ENCODE peak calls at places on chromosomes 4 and X, in six cellular contexts. One of them, this sample, is unnamed.

GRCh38 chr4:128353791-128354190 is 66.2 kb upstream of the PGRMC2 start:
- DNase-seq in cardiac septum: no peak
- DNase-seq in GM12865: no peak
- DNase-seq in GM03348: no peak
- DNase-seq in ELR: peak
- DNase-seq in breast epithelium: no peak
- DNase-seq in this sample: no peak

GRCh38 chr4:174357321-174357720 is 73.6 kb downstream of the CEP44 start:
- DNase-seq in cardiac septum: no peak
- DNase-seq in GM12865: no peak
- DNase-seq in GM03348: no peak
- DNase-seq in ELR: peak
- DNase-seq in breast epithelium: no peak
- DNase-seq in this sample: no peak

GRCh38 chr4:168560184-168560834 is 63.5 kb downstream of the PALLD start:
- DNase-seq in cardiac septum: no peak
- DNase-seq in GM12865: no peak
- DNase-seq in GM03348: no peak
- DNase-seq in ELR: peak
- DNase-seq in breast epithelium: peak
- DNase-seq in this sample: no peak

GRCh38 chrX:132181364-132181763 is 37.9 kb downstream of the RAP2C start:
- DNase-seq in cardiac septum: no peak
- DNase-seq in GM12865: no peak
- DNase-seq in GM03348: no peak
- DNase-seq in ELR: no peak
- DNase-seq in breast epithelium: peak
- DNase-seq in this sample: no peak

GRCh38 chr4:147312376-147313046 is 168.4 kb upstream of the EDNRA start:
- DNase-seq in cardiac septum: no peak
- DNase-seq in GM12865: no peak
- DNase-seq in GM03348: no peak
- DNase-seq in ELR: no peak
- DNase-seq in breast epithelium: no peak
- DNase-seq in this sample: peak

GRCh38 chr4:127138586-127138985 is 494.2 kb upstream of the INTU start:
- DNase-seq in cardiac septum: no peak
- DNase-seq in GM12865: no peak
- DNase-seq in GM03348: no peak
- DNase-seq in ELR: no peak
- DNase-seq in breast epithelium: no peak
- DNase-seq in this sample: no peak

GRCh38 chrX:153493085-153493484 is 1.7 kb upstream of the BGN start:
- DNase-seq in cardiac septum: no peak
- DNase-seq in GM12865: no peak
- DNase-seq in GM03348: no peak
- DNase-seq in ELR: no peak
- DNase-seq in breast epithelium: no peak
- DNase-seq in this sample: no peak

GRCh38 chr4:129350800-129351199 is 254.8 kb downstream of the C4orf33 start:
- DNase-seq in cardiac septum: no peak
- DNase-seq in GM12865: no peak
- DNase-seq in GM03348: no peak
- DNase-seq in ELR: no peak
- DNase-seq in breast epithelium: peak
- DNase-seq in this sample: no peak

GRCh38 chr4:40962551-40963185 is 212.9 kb downstream of the NSUN7 start:
- DNase-seq in cardiac septum: no peak
- DNase-seq in GM12865: no peak
- DNase-seq in GM03348: no peak
- DNase-seq in ELR: no peak
- DNase-seq in breast epithelium: no peak
- DNase-seq in this sample: peak

GRCh38 chr4:7607156-7607910 is 172.6 kb upstream of the PSAPL1 start:
- DNase-seq in cardiac septum: no peak
- DNase-seq in GM12865: no peak
- DNase-seq in GM03348: peak
- DNase-seq in ELR: no peak
- DNase-seq in breast epithelium: no peak
- DNase-seq in this sample: peak

GRCh38 chrX:15530318-15530717 is 29.7 kb downstream of the BMX start:
- DNase-seq in cardiac septum: no peak
- DNase-seq in GM12865: no peak
- DNase-seq in GM03348: no peak
- DNase-seq in ELR: no peak
- DNase-seq in breast epithelium: no peak
- DNase-seq in this sample: no peak

GRCh38 chr4:118265312-118266144 is 87.3 kb downstream of the PRSS12 start:
- DNase-seq in cardiac septum: no peak
- DNase-seq in GM12865: no peak
- DNase-seq in GM03348: no peak
- DNase-seq in ELR: no peak
- DNase-seq in breast epithelium: no peak
- DNase-seq in this sample: peak

GRCh38 chr4:81199831-81200230 is 15.2 kb downstream of the PRKG2 start:
- DNase-seq in cardiac septum: no peak
- DNase-seq in GM12865: no peak
- DNase-seq in GM03348: no peak
- DNase-seq in ELR: no peak
- DNase-seq in breast epithelium: no peak
- DNase-seq in this sample: no peak

GRCh38 chr4:153488006-153488718 is 22.0 kb downstream of the TMEM131L start:
- DNase-seq in cardiac septum: no peak
- DNase-seq in GM12865: peak
- DNase-seq in GM03348: peak
- DNase-seq in ELR: no peak
- DNase-seq in breast epithelium: peak
- DNase-seq in this sample: no peak

GRCh38 chr4:168129802-168130201 is 37.5 kb downstream of the ANXA10 start:
- DNase-seq in cardiac septum: no peak
- DNase-seq in GM12865: no peak
- DNase-seq in GM03348: no peak
- DNase-seq in ELR: no peak
- DNase-seq in breast epithelium: no peak
- DNase-seq in this sample: no peak

GRCh38 chr4:179307297-179308136 is 1865.3 kb upstream of the AGA start:
- DNase-seq in cardiac septum: no peak
- DNase-seq in GM12865: peak
- DNase-seq in GM03348: peak
- DNase-seq in ELR: peak
- DNase-seq in breast epithelium: no peak
- DNase-seq in this sample: peak

GRCh38 chr4:110614981-110615365 is 7.9 kb downstream of the PITX2 start:
- DNase-seq in cardiac septum: no peak
- DNase-seq in GM12865: no peak
- DNase-seq in GM03348: no peak
- DNase-seq in ELR: no peak
- DNase-seq in breast epithelium: no peak
- DNase-seq in this sample: no peak

GRCh38 chrX:93242897-93243296 is 430.5 kb downstream of the NAP1L3 start:
- DNase-seq in cardiac septum: no peak
- DNase-seq in GM12865: no peak
- DNase-seq in GM03348: no peak
- DNase-seq in ELR: no peak
- DNase-seq in breast epithelium: no peak
- DNase-seq in this sample: no peak

GRCh38 chrX:6917666-6918065 is 229.8 kb upstream of the STS start:
- DNase-seq in cardiac septum: no peak
- DNase-seq in GM12865: no peak
- DNase-seq in GM03348: no peak
- DNase-seq in ELR: no peak
- DNase-seq in breast epithelium: no peak
- DNase-seq in this sample: no peak

GRCh38 chr4:15144249-15144966 is 142.1 kb downstream of the CPEB2 start:
- DNase-seq in cardiac septum: no peak
- DNase-seq in GM12865: no peak
- DNase-seq in GM03348: no peak
- DNase-seq in ELR: no peak
- DNase-seq in breast epithelium: no peak
- DNase-seq in this sample: no peak

This sample was measured in fibroblast of pulmonary artery.